ENCODE peak calls at places on chromosomes 11 and 22, in nine cellular contexts. K is brain microvascular endothelial cell, H is neural crest cell, T is thyroid gland, L is keratinocyte, R is tibial nerve, W is cardiac fibroblast, U is B cell, Y is ovary. M is an unnamed sample.

GRCh38 chr22:43669190-43669589 is 142.9 kb downstream of the EFCAB6 start:
- DNase-seq in W (no peak), H (no peak), T (no peak), L (no peak), K (no peak), Y (no peak), U (no peak), R (no peak), M (no peak)

GRCh38 chr11:62665630-62666258 is 632 bp downstream of the CSKMT start:
- DNase-seq in K (peak), L (no peak), R (peak), U (peak), Y (peak), W (peak), T (peak), H (no peak), M (peak)

GRCh38 chr11:41522899-41523672 is 63.6 kb upstream of the LRRC4C start:
- DNase-seq in K (no peak), L (no peak), U (no peak), R (no peak), W (peak), H (no peak), T (no peak), Y (no peak), M (no peak)

GRCh38 chr11:135062994-135063393 is 651.0 kb upstream of the B3GAT1 start:
- DNase-seq in H (no peak), T (no peak), L (no peak), U (no peak), W (no peak), R (no peak), K (no peak), Y (no peak), M (no peak)

GRCh38 chr11:1099519-1100355 is 25.1 kb downstream of the MUC2 start:
- DNase-seq in Y (no peak), U (no peak), T (no peak), R (no peak), W (no peak), K (no peak), L (no peak), H (no peak), M (no peak)

GRCh38 chr11:1565904-1566247 is 6.2 kb downstream of the DUSP8 start:
- DNase-seq in U (peak), H (no peak), Y (no peak), W (no peak), L (no peak), R (no peak), K (no peak), T (no peak), M (no peak)

GRCh38 chr11:13183094-13183825 is 94.3 kb upstream of the BMAL1 start:
- DNase-seq in H (no peak), U (peak), W (peak), L (no peak), R (peak), T (no peak), K (peak), Y (no peak), M (peak)

GRCh38 chr11:123755344-123755743 is 1.0 kb upstream of the OR6X1 start:
- DNase-seq in Y (no peak), L (no peak), K (no peak), R (no peak), U (no peak), T (no peak), W (no peak), H (no peak), M (no peak)

GRCh38 chr22:30392661-30393321 is 4.0 kb upstream of the SEC14L2 start:
- DNase-seq in T (peak), R (no peak), W (no peak), L (no peak), U (no peak), H (no peak), K (no peak), Y (no peak), M (peak)

GRCh38 chr22:27331526-27332281 is 469.9 kb downstream of the MN1 start:
- DNase-seq in T (peak), R (peak), L (no peak), H (peak), Y (peak), K (peak), U (no peak), W (peak), M (no peak)

GRCh38 chr22:35318346-35319215 is 18.9 kb downstream of the TOM1 start:
- DNase-seq in H (no peak), Y (no peak), L (no peak), R (no peak), U (no peak), T (no peak), K (no peak), W (no peak), M (no peak)

GRCh38 chr11:115168229-115168671 is 336.0 kb downstream of the CADM1 start:
- DNase-seq in K (no peak), R (no peak), W (no peak), T (peak), H (no peak), L (no peak), U (no peak), Y (no peak), M (no peak)

GRCh38 chr11:107844041-107844440 is 14.5 kb downstream of the SLC35F2 start:
- DNase-seq in U (no peak), W (peak), K (peak), T (no peak), H (no peak), Y (no peak), L (peak), R (no peak), M (no peak)

GRCh38 chr22:48918585-48919186 is 909.0 kb downstream of the BRD1 start:
- DNase-seq in L (no peak), H (no peak), W (no peak), T (no peak), R (no peak), K (no peak), Y (no peak), U (no peak), M (no peak)

GRCh38 chr11:89293966-89294679 is 116.4 kb downstream of the TYR start:
- DNase-seq in H (peak), U (no peak), R (no peak), W (peak), K (peak), L (no peak), Y (peak), T (peak), M (no peak)

GRCh38 chr11:134382257-134382656 is 29.8 kb downstream of the B3GAT1 start:
- DNase-seq in Y (no peak), H (no peak), T (no peak), K (no peak), L (no peak), U (no peak), W (no peak), R (no peak), M (no peak)

GRCh38 chr11:8192016-8192895 is 23.4 kb upstream of the RIC3 start:
- DNase-seq in L (peak), T (peak), R (peak), Y (peak), K (peak), H (peak), W (peak), U (peak), M (peak)

GRCh38 chr11:2563216-2564007 is 118.6 kb downstream of the KCNQ1 start:
- DNase-seq in L (no peak), Y (peak), H (no peak), K (no peak), R (no peak), U (no peak), T (no peak), W (no peak), M (no peak)

GRCh38 chr11:63944987-63945386 is 6.2 kb downstream of the NAA40 start:
- DNase-seq in U (no peak), W (peak), R (no peak), L (no peak), Y (peak), K (no peak), T (peak), H (no peak), M (no peak)

GRCh38 chr22:48951836-48952235 is 875.8 kb downstream of the BRD1 start:
- DNase-seq in H (no peak), U (no peak), L (no peak), K (no peak), T (no peak), R (no peak), Y (no peak), W (no peak), M (no peak)

GRCh38 chr11:71240865-71241691 is 11.3 kb downstream of the SHANK2 start:
- DNase-seq in U (no peak), Y (no peak), H (peak), L (peak), W (peak), R (peak), T (no peak), K (peak), M (no peak)

GRCh38 chr22:42360348-42360747 is 71.9 kb downstream of the NFAM1 start:
- DNase-seq in W (no peak), Y (no peak), H (no peak), U (no peak), L (no peak), T (no peak), R (no peak), K (no peak), M (no peak)

GRCh38 chr22:39845522-39845921 is 48.0 kb downstream of the ENTHD1 start:
- DNase-seq in Y (no peak), H (no peak), W (no peak), R (no peak), U (no peak), L (no peak), K (no peak), T (no peak), M (no peak)

GRCh38 chr11:88308576-88308975 is 29.0 kb downstream of the CTSC start:
- DNase-seq in R (no peak), H (no peak), Y (no peak), L (no peak), W (no peak), K (no peak), T (no peak), U (no peak), M (no peak)

GRCh38 chr11:118180300-118180703 is 3.9 kb upstream of the SCN2B start:
- DNase-seq in Y (peak), R (peak), K (no peak), T (peak), H (peak), L (no peak), U (no peak), W (peak), M (no peak)
- TF ChIP-seq CTCF in Y (no peak), R (no peak), K (no peak), T (no peak), H (no peak), L (peak), U (no peak), W (no peak), M (no peak)

GRCh38 chr11:44324787-44325525 is 15.0 kb upstream of the ALX4 start:
- DNase-seq in K (no peak), W (no peak), U (no peak), T (no peak), Y (no peak), H (no peak), R (no peak), L (no peak), M (no peak)

GRCh38 chr11:44329472-44330230 is 19.7 kb upstream of the ALX4 start:
- DNase-seq in R (no peak), K (no peak), U (no peak), H (no peak), Y (no peak), L (no peak), T (no peak), W (no peak), M (no peak)

GRCh38 chr11:44325698-44326097 is 15.8 kb upstream of the ALX4 start:
- DNase-seq in Y (no peak), H (no peak), U (no peak), L (no peak), R (no peak), T (no peak), K (no peak), W (no peak), M (no peak)

GRCh38 chr11:44326615-44327475 is 16.9 kb upstream of the ALX4 start:
- DNase-seq in L (no peak), W (peak), H (no peak), T (no peak), Y (no peak), R (no peak), U (no peak), K (no peak), M (no peak)

GRCh38 chr11:44327730-44328691 is 18.1 kb upstream of the ALX4 start:
- DNase-seq in Y (no peak), W (no peak), K (no peak), T (no peak), L (no peak), R (no peak), U (no peak), H (no peak), M (no peak)
- TF ChIP-seq CTCF in Y (no peak), W (no peak), K (peak), T (no peak), L (no peak), R (no peak), U (no peak), H (no peak), M (no peak)

DNA sequence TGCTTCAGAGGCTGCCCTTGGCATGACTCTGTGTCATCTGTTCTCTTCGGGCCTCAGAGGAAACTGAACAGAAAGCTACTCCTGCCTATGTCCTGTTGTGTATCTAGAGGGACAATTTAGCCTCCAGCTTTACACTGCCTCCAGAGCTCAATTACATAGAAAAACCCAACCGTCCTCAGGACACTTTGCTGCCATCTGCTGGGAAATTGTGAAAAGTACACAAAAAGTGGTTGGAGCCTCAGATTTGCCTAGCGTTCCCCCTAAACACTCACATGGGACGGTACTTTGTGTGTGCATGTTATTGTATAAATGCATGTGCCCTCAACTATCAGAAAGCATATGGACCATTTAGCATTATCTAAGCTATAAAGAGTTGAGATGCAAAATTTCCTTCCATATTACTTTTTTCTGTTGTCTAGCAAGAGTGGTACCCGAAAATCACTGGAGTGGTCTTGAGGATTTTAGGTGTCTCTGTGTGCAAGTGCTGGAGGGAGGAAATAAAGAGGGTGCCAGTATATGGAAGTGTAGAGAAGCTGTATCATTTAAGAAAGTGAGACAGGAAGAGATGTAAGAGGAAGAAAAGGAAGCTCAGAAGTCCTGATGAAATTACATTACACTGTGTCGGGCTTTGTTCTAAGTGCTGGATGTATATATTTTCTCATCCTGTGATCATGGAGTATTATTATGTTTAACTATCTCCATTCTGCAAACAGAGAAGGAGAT is 8.7 kb upstream of the MS4A4E start:
- DNase-seq in H (peak), L (no peak), T (no peak), K (peak), Y (no peak), R (peak), W (peak), U (peak), M (no peak)
- TF ChIP-seq CTCF in H (peak), L (peak), T (no peak), K (peak), Y (peak), R (peak), W (peak), U (peak), M (peak)

GRCh38 chr22:46996595-46997310 is 234.3 kb downstream of the TBC1D22A start:
- DNase-seq in T (peak), L (no peak), H (no peak), W (peak), Y (no peak), U (no peak), R (no peak), K (no peak), M (no peak)
- TF ChIP-seq CTCF in T (no peak), L (peak), H (no peak), W (peak), Y (no peak), U (no peak), R (no peak), K (peak), M (no peak)

GRCh38 chr11:84358034-84358433 is 1071.9 kb upstream of the CCDC90B start:
- DNase-seq in Y (no peak), L (no peak), W (no peak), H (no peak), K (no peak), R (no peak), T (no peak), U (no peak), M (no peak)

GRCh38 chr11:84355911-84356310 is 1069.7 kb upstream of the CCDC90B start:
- DNase-seq in Y (no peak), K (no peak), W (no peak), R (no peak), H (no peak), L (no peak), U (no peak), T (no peak), M (no peak)
- TF ChIP-seq CTCF in Y (no peak), K (no peak), W (no peak), R (no peak), H (no peak), L (no peak), U (no peak), T (no peak), M (no peak)

GRCh38 chr11:46120361-46120710 is 918 bp downstream of the PHF21A start:
- DNase-seq in T (peak), U (peak), L (no peak), Y (peak), K (no peak), R (no peak), H (peak), W (no peak), M (no peak)

GRCh38 chr11:46119352-46120216 is 1.7 kb downstream of the PHF21A start:
- DNase-seq in K (peak), W (peak), T (peak), R (peak), L (no peak), H (peak), U (peak), Y (peak), M (peak)

GRCh38 chr11:46119053-46119351 is 2.3 kb downstream of the PHF21A start:
- DNase-seq in U (no peak), K (no peak), T (no peak), Y (no peak), W (no peak), L (no peak), H (no peak), R (no peak), M (no peak)

GRCh38 chr11:46116007-46116711 is 5.1 kb downstream of the PHF21A start:
- DNase-seq in W (no peak), U (no peak), K (no peak), L (no peak), T (no peak), R (no peak), H (no peak), Y (no peak), M (no peak)

GRCh38 chr11:46117842-46118241 is 3.4 kb downstream of the PHF21A start:
- DNase-seq in T (no peak), W (peak), K (no peak), H (no peak), U (no peak), R (no peak), L (no peak), Y (no peak), M (no peak)
- TF ChIP-seq CTCF in T (no peak), W (peak), K (peak), H (peak), U (peak), R (no peak), L (peak), Y (no peak), M (peak)

GRCh38 chr11:29634744-29635143 is 382.1 kb downstream of the KCNA4 start:
- DNase-seq in L (no peak), H (no peak), R (no peak), Y (no peak), W (no peak), T (no peak), U (no peak), K (no peak), M (no peak)
- TF ChIP-seq CTCF in L (no peak), H (no peak), R (no peak), Y (no peak), W (no peak), T (no peak), U (no peak), K (peak), M (no peak)

GRCh38 chr11:94597896-94598295 is 30.7 kb downstream of the PIWIL4 start:
- DNase-seq in H (no peak), W (peak), R (peak), T (no peak), L (no peak), U (no peak), Y (peak), K (no peak), M (no peak)
- TF ChIP-seq CTCF in H (peak), W (no peak), R (no peak), T (no peak), L (no peak), U (no peak), Y (no peak), K (peak), M (no peak)

GRCh38 chr11:93694109-93694508 is 32.6 kb downstream of the CEP295 start:
- DNase-seq in L (no peak), Y (no peak), W (no peak), R (no peak), H (no peak), U (no peak), K (no peak), T (no peak), M (no peak)
- TF ChIP-seq CTCF in L (no peak), Y (no peak), W (no peak), R (no peak), H (peak), U (no peak), K (peak), T (no peak), M (no peak)

DNA sequence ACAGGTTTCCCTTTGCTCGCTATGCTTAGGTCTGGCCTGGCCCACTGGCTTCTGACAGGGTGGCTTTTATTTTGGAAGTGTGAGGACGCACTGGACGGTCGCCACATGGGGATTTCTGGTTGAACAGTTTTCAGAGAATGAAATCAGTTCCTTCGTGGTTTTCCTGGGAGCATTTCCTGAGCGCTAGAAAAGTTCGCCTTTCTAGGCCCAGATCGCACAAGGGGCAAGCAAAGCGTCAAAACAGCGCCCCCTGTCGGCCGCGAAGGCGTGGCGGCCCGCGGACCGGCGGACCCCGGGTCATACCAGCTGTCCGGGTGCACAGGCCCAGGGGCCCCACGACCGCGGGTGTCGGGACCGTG is 12.7 kb upstream of the CYP2R1 start:
- DNase-seq in L (no peak), H (no peak), U (peak), K (peak), Y (peak), R (peak), T (peak), W (peak), M (peak)
- TF ChIP-seq CTCF in L (peak), H (peak), U (peak), K (peak), Y (peak), R (peak), T (peak), W (peak), M (peak)

M was measured in GM10248.